ENCODE peak calls at places on chromosomes 1 and 21, in five cellular contexts. J is A549, P is ovary, Z is sigmoid colon, O is H1. G is an unnamed sample.

GRCh38 chr1:23420778-23421177 is 3.8 kb downstream of the TCEA3 start:
- DNase-seq in O (no peak), Z (no peak), J (no peak), P (no peak), G (no peak)

GRCh38 chr1:244863491-244864252 is 671 bp downstream of the HNRNPU start:
- DNase-seq in J (no peak), Z (no peak), P (peak; percentile 54), O (no peak), G (peak; percentile 14)

GRCh38 chr1:206769331-206769731 is 1.2 kb upstream of the IL19 start:
- DNase-seq in Z (no peak), J (no peak), P (no peak), O (no peak), G (no peak)

GRCh38 chr1:162633327-162633762 is 1.1 kb downstream of the DDR2 start:
- DNase-seq in P (peak; percentile 55), O (no peak), Z (no peak), J (no peak), G (no peak)

GRCh38 chr1:90715334-90715733 is 1.8 kb downstream of the BARHL2 start:
- DNase-seq in Z (no peak), P (no peak), O (no peak), J (no peak), G (no peak)

GRCh38 chr1:161478985-161479384 is 26.3 kb upstream of the FCGR2A start:
- DNase-seq in Z (no peak), P (no peak), J (no peak), O (no peak), G (no peak)

GRCh38 chr1:15919316-15919715 is 56.6 kb downstream of the ZBTB17 start:
- DNase-seq in O (no peak), J (no peak), P (no peak), Z (no peak), G (no peak)

GRCh38 chr1:59285691-59286090 is 11.2 kb upstream of the FGGY start:
- DNase-seq in P (no peak), O (no peak), J (no peak), Z (no peak), G (no peak)

GRCh38 chr1:205335692-205336091 is 14.1 kb upstream of the NUAK2 start:
- DNase-seq in O (peak; percentile 91), P (peak; percentile 85), J (peak; percentile 89), Z (peak; percentile 76), G (no peak)

GRCh38 chr1:98897479-98897878 is 107.2 kb downstream of the PLPPR5 start:
- DNase-seq in Z (no peak), O (no peak), P (no peak), J (no peak), G (no peak)

GRCh38 chr1:5725855-5726585 is 266.2 kb downstream of the NPHP4 start:
- DNase-seq in O (no peak), J (no peak), Z (peak; percentile 43), P (peak; percentile 1), G (no peak)

GRCh38 chr1:3453891-3454810 is at the start of gene ARHGEF16:
- DNase-seq in J (peak; percentile 67), O (peak; percentile 88), P (peak; percentile 49), Z (no peak), G (no peak)

GRCh38 chr1:234628099-234628498 is 18.1 kb upstream of the IRF2BP2 start:
- DNase-seq in J (peak; percentile 77), Z (no peak), P (no peak), O (no peak), G (no peak)

GRCh38 chr1:46342084-46342656 is 1.6 kb downstream of the NSUN4 start:
- DNase-seq in O (no peak), J (peak; percentile 28), P (no peak), Z (no peak), G (no peak)

GRCh38 chr1:227885648-227886502 is 61.9 kb downstream of the WNT9A start:
- DNase-seq in P (peak; percentile 80), J (peak; percentile 33), O (peak; percentile 51), Z (peak; percentile 90), G (peak; percentile 65)

GRCh38 chr1:2530501-2531361 is 668 bp upstream of the HES5 start:
- DNase-seq in J (no peak), Z (no peak), P (no peak), O (no peak), G (no peak)

GRCh38 chr1:218369688-218370511 is 24.8 kb downstream of the TGFB2 start:
- DNase-seq in O (no peak), J (no peak), Z (no peak), P (no peak), G (no peak)

GRCh38 chr1:15756143-15757015 is 2.2 kb upstream of the FBLIM1 start:
- DNase-seq in Z (no peak), J (no peak), O (no peak), P (no peak), G (no peak)

GRCh38 chr21:26909972-26910371 is 56.9 kb downstream of the ADAMTS5 start:
- DNase-seq in P (no peak), Z (no peak), J (no peak), O (peak; percentile 53), G (no peak)

GRCh38 chr1:185257947-185258203 is 59.2 kb downstream of the IVNS1ABP start:
- DNase-seq in Z (no peak), P (no peak), O (no peak), J (no peak), G (no peak)

GRCh38 chr1:56187410-56187809 is 392.0 kb downstream of the PLPP3 start:
- DNase-seq in O (no peak), J (no peak), Z (no peak), P (no peak), G (no peak)

GRCh38 chr1:99963041-99963795 is 6.6 kb upstream of the SLC35A3 start:
- DNase-seq in P (no peak), Z (no peak), O (no peak), J (no peak), G (no peak)

GRCh38 chr1:63983391-63984256 is 209.8 kb downstream of the ROR1 start:
- DNase-seq in P (no peak), Z (no peak), O (no peak), J (no peak), G (no peak)

GRCh38 chr21:27693376-27693775 is 726.5 kb upstream of the ADAMTS5 start:
- DNase-seq in Z (no peak), O (no peak), P (no peak), J (no peak), G (no peak)

GRCh38 chr1:212396638-212397037 is 18.0 kb downstream of the PACC1 start:
- DNase-seq in J (no peak), Z (no peak), P (no peak), O (no peak), G (no peak)

GRCh38 chr1:228154685-228155571 is 5.2 kb downstream of the GJC2 start:
- DNase-seq in Z (peak; percentile 56), O (no peak), J (no peak), P (no peak), G (no peak)

GRCh38 chr1:201551877-201552731 is 13.2 kb downstream of the NAV1 start:
- DNase-seq in J (peak; percentile 69), O (no peak), Z (no peak), P (no peak), G (no peak)
- TF ChIP-seq EP300 in J (no peak), O (no peak), Z (no peak), P (no peak), G (peak; percentile 82)

GRCh38 chr1:37946703-37947360 is at the start of gene INPP5B:
- DNase-seq in J (peak; percentile 84), Z (peak; percentile 95), P (peak; percentile 90), O (peak; percentile 90), G (peak; percentile 90)
- TF ChIP-seq POLR2A in J (no peak), Z (peak; percentile 41), P (peak; percentile 75), O (no peak), G (peak; percentile 11)

DNA sequence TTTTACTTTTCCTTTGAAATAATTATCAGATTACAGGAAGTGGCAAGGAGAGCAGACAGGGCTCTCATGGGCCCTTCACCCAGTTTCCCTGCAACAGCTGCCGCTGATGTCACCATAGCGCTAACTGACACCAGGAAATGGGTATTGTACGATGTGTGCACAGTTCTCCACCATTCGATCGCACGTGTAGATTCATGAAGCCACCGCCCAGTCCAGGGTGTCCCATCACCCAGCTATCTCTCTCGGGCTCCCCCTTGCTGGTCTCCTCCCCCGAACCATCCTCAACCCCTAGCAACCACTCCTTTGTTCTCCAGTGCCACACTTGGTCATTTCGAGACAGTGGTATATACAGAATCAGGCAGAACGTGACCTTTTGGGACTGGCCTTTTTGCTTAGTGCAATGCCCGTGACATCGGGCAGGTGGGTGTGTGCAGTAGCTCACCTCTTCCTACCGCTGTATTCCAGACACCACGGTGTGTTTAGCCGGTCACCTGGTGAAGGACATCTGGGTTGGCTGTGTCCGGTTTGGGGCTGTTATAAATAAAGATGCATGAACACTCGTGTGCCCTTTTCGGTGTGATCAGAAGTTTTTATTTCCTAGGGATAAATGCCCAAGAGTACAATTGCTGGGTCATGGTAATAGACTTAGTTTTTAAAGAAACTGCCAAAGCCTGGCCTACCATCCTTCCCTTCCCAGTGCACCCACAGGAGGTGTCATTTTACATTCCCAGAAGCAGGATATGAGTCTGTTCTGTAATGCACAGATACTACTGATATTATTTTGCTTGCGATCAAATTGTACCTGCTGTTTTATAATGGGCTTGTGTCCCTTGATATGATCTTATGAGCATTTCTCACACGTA is 118.5 kb downstream of the CRYAA start:
- DNase-seq in P (no peak), J (no peak), Z (no peak), O (no peak), G (no peak)
- TF ChIP-seq EP300 in P (no peak), J (no peak), Z (no peak), O (no peak), G (no peak)

DNA sequence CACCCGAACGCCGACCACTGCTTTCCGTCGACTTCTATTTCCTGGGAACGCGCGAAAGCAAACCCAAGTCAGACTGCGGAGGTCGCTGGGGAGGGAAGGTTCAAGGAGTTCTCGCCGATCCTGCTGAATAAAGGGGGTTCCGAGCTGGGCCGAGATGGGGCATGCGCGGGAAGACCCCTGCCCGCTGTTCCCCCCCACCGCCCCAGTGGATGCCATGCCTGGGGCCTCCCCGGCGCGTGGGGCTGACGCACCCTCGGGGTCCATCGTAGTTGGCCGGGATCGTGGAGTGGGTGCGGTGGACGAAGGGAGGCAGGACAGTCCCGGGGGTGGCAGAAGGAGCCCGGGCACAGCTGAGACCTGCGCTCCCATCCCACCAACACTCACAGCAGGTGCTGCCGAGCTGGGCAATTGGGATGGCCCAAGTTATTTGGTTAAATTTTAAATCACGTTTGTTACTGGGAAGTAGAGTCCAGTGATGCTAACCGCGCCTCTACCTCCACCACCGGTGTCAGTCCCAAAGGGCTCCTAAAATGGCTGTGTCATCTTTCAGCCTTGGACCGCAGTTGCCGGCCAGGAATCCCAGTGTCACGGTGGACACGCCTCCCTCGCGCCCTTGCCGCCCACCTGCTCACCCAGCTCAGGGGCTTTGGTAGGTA is 745 bp downstream of the MX1 start:
- DNase-seq in O (peak; percentile 45), J (no peak), P (peak; percentile 34), Z (no peak), G (no peak)
- TF ChIP-seq POLR2A in O (no peak), J (no peak), P (no peak), Z (no peak), G (no peak)

GRCh38 chr1:222530852-222531251 is 17.1 kb downstream of the HHIPL2 start:
- DNase-seq in P (no peak), O (no peak), Z (no peak), J (no peak), G (no peak)
- TF ChIP-seq EP300 in P (no peak), O (no peak), Z (no peak), J (no peak), G (no peak)

GRCh38 chr1:39571178-39571483 is 5.5 kb downstream of the PABPC4 start:
- DNase-seq in Z (no peak), O (no peak), P (no peak), J (no peak), G (no peak)
- TF ChIP-seq POLR2A in Z (no peak), O (no peak), P (no peak), J (no peak), G (no peak)